ENCODE peak calls at places on chromosomes 3 and 15, in six cellular contexts. One of them, this sample, is unnamed.
A peak's percentile ranks its signal among the peaks of the same experiment; 100 is the strongest.

GRCh38 chr3:138072816-138073215 is 42.6 kb downstream of the DZIP1L start:
- DNase-seq in K562: no peak
- DNase-seq in HepG2: no peak
- DNase-seq in H1: no peak
- DNase-seq in SK-N-SH: no peak
- DNase-seq in GM12878: no peak
- DNase-seq in this sample: no peak

GRCh38 chr3:116154389-116154788 is 290.9 kb downstream of the LSAMP start:
- DNase-seq in K562: no peak
- DNase-seq in HepG2: no peak
- DNase-seq in H1: peak; percentile 13
- DNase-seq in SK-N-SH: no peak
- DNase-seq in GM12878: no peak
- DNase-seq in this sample: no peak

GRCh38 chr15:70424937-70425411 is 327.3 kb upstream of the TLE3 start:
- DNase-seq in K562: no peak
- DNase-seq in HepG2: no peak
- DNase-seq in H1: no peak
- DNase-seq in SK-N-SH: no peak
- DNase-seq in GM12878: no peak
- DNase-seq in this sample: peak; percentile 47

GRCh38 chr3:103052236-103052830 is 617.5 kb downstream of the ZPLD1 start:
- DNase-seq in K562: no peak
- DNase-seq in HepG2: no peak
- DNase-seq in H1: no peak
- DNase-seq in SK-N-SH: no peak
- DNase-seq in GM12878: no peak
- DNase-seq in this sample: peak; percentile 28

GRCh38 chr3:38150780-38151528 is 12.5 kb downstream of the MYD88 start:
- DNase-seq in K562: no peak
- DNase-seq in HepG2: no peak
- DNase-seq in H1: no peak
- DNase-seq in SK-N-SH: no peak
- DNase-seq in GM12878: no peak
- DNase-seq in this sample: no peak

GRCh38 chr3:23800731-23801130 is 5.0 kb upstream of the UBE2E1 start:
- DNase-seq in K562: no peak
- DNase-seq in HepG2: no peak
- DNase-seq in H1: no peak
- DNase-seq in SK-N-SH: peak; percentile 42
- DNase-seq in GM12878: no peak
- DNase-seq in this sample: no peak

GRCh38 chr15:41838400-41838897 is at the start of gene PLA2G4B:
- DNase-seq in K562: no peak
- DNase-seq in HepG2: no peak
- DNase-seq in H1: no peak
- DNase-seq in SK-N-SH: no peak
- DNase-seq in GM12878: no peak
- DNase-seq in this sample: no peak

GRCh38 chr15:97691799-97692198 is 268.7 kb upstream of the ARRDC4 start:
- DNase-seq in K562: no peak
- DNase-seq in HepG2: peak; percentile 4
- DNase-seq in H1: no peak
- DNase-seq in SK-N-SH: no peak
- DNase-seq in GM12878: no peak
- DNase-seq in this sample: no peak

GRCh38 chr3:127141921-127142730 is 50.8 kb upstream of the PRR23E start:
- DNase-seq in K562: no peak
- DNase-seq in HepG2: peak; percentile 46
- DNase-seq in H1: no peak
- DNase-seq in SK-N-SH: peak; percentile 90
- DNase-seq in GM12878: no peak
- DNase-seq in this sample: no peak

GRCh38 chr3:141403576-141403975 is 35.3 kb downstream of the ZBTB38 start:
- DNase-seq in K562: no peak
- DNase-seq in HepG2: no peak
- DNase-seq in H1: no peak
- DNase-seq in SK-N-SH: no peak
- DNase-seq in GM12878: no peak
- DNase-seq in this sample: no peak

GRCh38 chr3:79947469-79947868 is 179.7 kb upstream of the ROBO1 start:
- DNase-seq in K562: no peak
- DNase-seq in HepG2: no peak
- DNase-seq in H1: no peak
- DNase-seq in SK-N-SH: no peak
- DNase-seq in GM12878: no peak
- DNase-seq in this sample: no peak

GRCh38 chr3:81554805-81555204 is 206.6 kb downstream of the GBE1 start:
- DNase-seq in K562: no peak
- DNase-seq in HepG2: no peak
- DNase-seq in H1: no peak
- DNase-seq in SK-N-SH: no peak
- DNase-seq in GM12878: no peak
- DNase-seq in this sample: no peak

GRCh38 chr3:178388473-178388872 is 147.8 kb upstream of the KCNMB2 start:
- DNase-seq in K562: no peak
- DNase-seq in HepG2: no peak
- DNase-seq in H1: no peak
- DNase-seq in SK-N-SH: no peak
- DNase-seq in GM12878: no peak
- DNase-seq in this sample: no peak

GRCh38 chr3:96488708-96489107 is 325.7 kb upstream of the EPHA6 start:
- DNase-seq in K562: no peak
- DNase-seq in HepG2: no peak
- DNase-seq in H1: no peak
- DNase-seq in SK-N-SH: no peak
- DNase-seq in GM12878: no peak
- DNase-seq in this sample: no peak

GRCh38 chr3:119311191-119311925 is 17.2 kb downstream of the ARHGAP31 start:
- DNase-seq in K562: no peak
- DNase-seq in HepG2: no peak
- DNase-seq in H1: no peak
- DNase-seq in SK-N-SH: no peak
- DNase-seq in GM12878: no peak
- DNase-seq in this sample: no peak

GRCh38 chr15:48395532-48396011 is 64.3 kb downstream of the DUT start:
- DNase-seq in K562: no peak
- DNase-seq in HepG2: no peak
- DNase-seq in H1: no peak
- DNase-seq in SK-N-SH: no peak
- DNase-seq in GM12878: no peak
- DNase-seq in this sample: no peak

GRCh38 chr3:159751141-159751540 is 237.5 kb upstream of the IL12A start:
- DNase-seq in K562: no peak
- DNase-seq in HepG2: no peak
- DNase-seq in H1: no peak
- DNase-seq in SK-N-SH: no peak
- DNase-seq in GM12878: no peak
- DNase-seq in this sample: no peak

GRCh38 chr3:142863010-142863787 is 25.7 kb downstream of the PCOLCE2 start:
- DNase-seq in K562: no peak
- DNase-seq in HepG2: no peak
- DNase-seq in H1: no peak
- DNase-seq in SK-N-SH: no peak
- DNase-seq in GM12878: no peak
- DNase-seq in this sample: no peak

GRCh38 chr15:74937226-74937601 is 659 bp downstream of the COX5A start:
- DNase-seq in K562: no peak
- DNase-seq in HepG2: no peak
- DNase-seq in H1: no peak
- DNase-seq in SK-N-SH: no peak
- DNase-seq in GM12878: no peak
- DNase-seq in this sample: no peak

GRCh38 chr3:170259853-170260386 is 37.7 kb downstream of the PRKCI start:
- DNase-seq in K562: no peak
- DNase-seq in HepG2: no peak
- DNase-seq in H1: no peak
- DNase-seq in SK-N-SH: no peak
- DNase-seq in GM12878: no peak
- DNase-seq in this sample: no peak

GRCh38 chr15:68384451-68385239 is 47.3 kb downstream of the ITGA11 start:
- DNase-seq in K562: no peak
- DNase-seq in HepG2: no peak
- DNase-seq in H1: no peak
- DNase-seq in SK-N-SH: peak; percentile 53
- DNase-seq in GM12878: no peak
- DNase-seq in this sample: no peak

GRCh38 chr15:95937128-95937528 is 393.4 kb upstream of the NR2F2 start:
- DNase-seq in K562: no peak
- DNase-seq in HepG2: no peak
- DNase-seq in H1: no peak
- DNase-seq in SK-N-SH: no peak
- DNase-seq in GM12878: no peak
- DNase-seq in this sample: peak; percentile 23

GRCh38 chr3:119831941-119832371 is 50.1 kb downstream of the NR1I2 start:
- DNase-seq in K562: no peak
- DNase-seq in HepG2: no peak
- DNase-seq in H1: no peak
- DNase-seq in SK-N-SH: no peak
- DNase-seq in GM12878: no peak
- DNase-seq in this sample: no peak

GRCh38 chr3:170709046-170709445 is 123.2 kb upstream of the SLC7A14 start:
- DNase-seq in K562: no peak
- DNase-seq in HepG2: no peak
- DNase-seq in H1: no peak
- DNase-seq in SK-N-SH: no peak
- DNase-seq in GM12878: no peak
- DNase-seq in this sample: peak; percentile 73

GRCh38 chr15:89665449-89666146 is 10.3 kb upstream of the KIF7 start:
- DNase-seq in K562: no peak
- DNase-seq in HepG2: no peak
- DNase-seq in H1: no peak
- DNase-seq in SK-N-SH: peak; percentile 91
- DNase-seq in GM12878: no peak
- DNase-seq in this sample: peak; percentile 11

GRCh38 chr15:66701422-66702034 is 508 bp upstream of the SMAD6 start:
- DNase-seq in K562: no peak
- DNase-seq in HepG2: peak; percentile 42
- DNase-seq in H1: no peak
- DNase-seq in SK-N-SH: peak; percentile 77
- DNase-seq in GM12878: no peak
- DNase-seq in this sample: peak; percentile 41

GRCh38 chr15:81747477-81747876 is 298.3 kb downstream of the MEX3B start:
- DNase-seq in K562: no peak
- DNase-seq in HepG2: no peak
- DNase-seq in H1: no peak
- DNase-seq in SK-N-SH: no peak
- DNase-seq in GM12878: no peak
- DNase-seq in this sample: peak; percentile 1

GRCh38 chr15:39430389-39430788 is 150.5 kb upstream of the THBS1 start:
- DNase-seq in K562: no peak
- DNase-seq in HepG2: no peak
- DNase-seq in H1: no peak
- DNase-seq in SK-N-SH: no peak
- DNase-seq in GM12878: no peak
- DNase-seq in this sample: peak; percentile 34

GRCh38 chr3:130699765-130700164 is 46.9 kb downstream of the PIK3R4 start:
- DNase-seq in K562: peak; percentile 14
- DNase-seq in HepG2: peak; percentile 30
- DNase-seq in H1: no peak
- DNase-seq in SK-N-SH: no peak
- DNase-seq in GM12878: no peak
- DNase-seq in this sample: peak; percentile 36

DNA sequence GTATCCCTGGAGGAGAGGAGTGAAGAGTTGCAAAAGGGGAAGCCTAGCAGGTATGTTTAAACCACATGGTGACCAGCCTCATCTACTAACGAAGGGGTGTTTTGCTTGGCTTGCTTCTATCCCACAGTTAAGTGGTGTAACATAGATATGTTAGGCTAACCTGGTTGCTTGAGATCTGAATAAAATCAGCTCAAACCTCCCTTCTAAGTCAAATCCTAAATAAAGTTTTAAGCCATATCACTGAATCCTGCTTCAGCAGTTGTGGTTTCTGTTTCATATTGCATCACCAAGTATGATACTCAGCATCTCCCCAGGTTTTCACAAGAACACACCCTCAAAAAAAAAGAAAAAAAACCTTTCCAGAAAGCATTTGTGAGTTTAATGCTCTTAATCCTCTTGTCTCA is 880.2 kb downstream of the ROBO1 start:
- DNase-seq in K562: no peak
- DNase-seq in HepG2: no peak
- DNase-seq in H1: no peak
- DNase-seq in SK-N-SH: no peak
- DNase-seq in GM12878: peak; percentile 34
- DNase-seq in this sample: no peak
- H3K27ac ChIP-seq in K562: no peak overlapping the region
- H3K27ac ChIP-seq in HepG2: no peak overlapping the region
- H3K27ac ChIP-seq in H1: no peak overlapping the region
- H3K27ac ChIP-seq in SK-N-SH: no peak overlapping the region
- H3K27ac ChIP-seq in GM12878: no peak overlapping the region
- H3K27ac ChIP-seq in this sample: no peak overlapping the region

GRCh38 chr3:155912574-155913190 is 42.2 kb downstream of the GMPS start:
- DNase-seq in K562: no peak
- DNase-seq in HepG2: no peak
- DNase-seq in H1: no peak
- DNase-seq in SK-N-SH: no peak
- DNase-seq in GM12878: no peak
- DNase-seq in this sample: no peak
- TF ChIP-seq GABPA in K562: no peak
- TF ChIP-seq GABPA in HepG2: no peak
- TF ChIP-seq GABPA in H1: no peak
- TF ChIP-seq GABPA in SK-N-SH: no peak
- TF ChIP-seq GABPA in GM12878: no peak
- TF ChIP-seq GABPA in this sample: no peak

DNA sequence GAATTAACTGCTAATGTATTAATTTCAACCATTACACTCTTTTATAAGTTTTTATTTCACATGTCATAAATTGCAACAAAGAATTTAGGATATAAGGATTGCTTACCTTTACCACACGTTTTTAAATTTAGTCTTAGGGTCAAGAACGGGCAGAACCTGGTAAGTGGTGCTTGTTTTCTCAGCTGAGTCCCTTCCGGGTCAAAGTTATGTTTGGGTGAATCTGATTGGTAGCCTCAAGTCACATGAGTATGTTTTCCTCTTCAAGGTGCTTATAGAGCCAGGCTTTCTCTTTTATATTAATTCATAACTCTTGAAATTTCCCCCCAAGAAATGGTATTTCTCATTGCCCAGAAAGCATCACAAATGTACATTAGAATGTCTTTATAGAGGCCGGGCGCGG is 415.8 kb upstream of the ROBO2 start:
- DNase-seq in K562: no peak
- DNase-seq in HepG2: peak; percentile 2
- DNase-seq in H1: no peak
- DNase-seq in SK-N-SH: no peak
- DNase-seq in GM12878: no peak
- DNase-seq in this sample: no peak
- H3K27ac ChIP-seq in K562: no peak overlapping the region
- H3K27ac ChIP-seq in HepG2: no peak overlapping the region
- H3K27ac ChIP-seq in H1: no peak overlapping the region
- H3K27ac ChIP-seq in SK-N-SH: no peak overlapping the region
- H3K27ac ChIP-seq in GM12878: no peak overlapping the region
- H3K27ac ChIP-seq in this sample: no peak overlapping the region

DNA sequence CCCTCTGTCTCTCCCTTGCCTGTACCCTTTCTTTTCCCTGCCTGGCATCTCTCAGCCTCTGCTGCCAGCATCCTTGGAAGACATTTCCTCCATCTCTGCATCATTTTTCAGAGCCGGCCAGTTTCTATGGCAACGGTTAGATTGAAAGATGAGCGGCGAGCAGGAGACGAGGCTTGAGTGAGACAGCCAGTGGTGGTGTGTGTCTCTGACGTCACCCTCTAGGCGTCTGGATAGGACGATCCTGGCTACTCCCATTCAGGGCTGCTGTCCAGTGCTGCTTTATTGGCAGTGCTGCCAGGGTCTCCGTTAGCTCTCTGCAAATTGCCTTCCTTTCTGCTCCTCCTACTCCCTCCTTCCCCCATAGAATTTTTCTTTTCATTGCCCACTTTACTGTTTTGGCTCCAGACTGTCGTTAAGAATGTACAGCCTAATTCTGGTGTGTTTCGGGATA is 57.9 kb downstream of the TRAK1 start:
- DNase-seq in K562: peak; percentile 82
- DNase-seq in HepG2: no peak
- DNase-seq in H1: peak; percentile 43
- DNase-seq in SK-N-SH: peak; percentile 86
- DNase-seq in GM12878: no peak
- DNase-seq in this sample: no peak
- TF ChIP-seq GABPA in K562: no peak
- TF ChIP-seq GABPA in HepG2: no peak
- TF ChIP-seq GABPA in H1: no peak
- TF ChIP-seq GABPA in SK-N-SH: no peak
- TF ChIP-seq GABPA in GM12878: no peak
- TF ChIP-seq GABPA in this sample: no peak

This sample was measured in HL-60.